ENCODE peak calls at places on chromosomes 16 and 17, in five cellular contexts. L is NB4, R is GM12878, T is endothelial cell of umbilical vein, C is A549. Z is an unnamed sample.

GRCh38 chr17:56917559-56918296 is 3.9 kb upstream of the TRIM25 start:
- DNase-seq in L (no peak), R (no peak), T (no peak), C (no peak), Z (no peak)

GRCh38 chr17:78360371-78361226 is 722 bp upstream of the SOCS3 start:
- DNase-seq in L (peak), R (no peak), T (peak), C (peak), Z (peak)

GRCh38 chr17:74639704-74640142 is 16.2 kb upstream of the CD300E start:
- DNase-seq in L (peak), R (peak), T (no peak), C (no peak), Z (no peak)

GRCh38 chr16:13441675-13442074 is 478.3 kb upstream of the ERCC4 start:
- DNase-seq in L (no peak), R (no peak), T (no peak), C (no peak), Z (no peak)

GRCh38 chr16:4455081-4455480 is 19.3 kb downstream of the NMRAL1 start:
- DNase-seq in L (no peak), R (no peak), T (no peak), C (no peak), Z (no peak)

GRCh38 chr17:83056583-83057396 is 22.6 kb upstream of the METRNL start:
- DNase-seq in L (no peak), R (no peak), T (no peak), C (no peak), Z (no peak)

GRCh38 chr17:30589431-30589830 is 112.2 kb downstream of the GOSR1 start:
- DNase-seq in L (no peak), R (no peak), T (no peak), C (no peak), Z (peak)

GRCh38 chr17:63635313-63635712 is 13.1 kb downstream of the MAP3K3 start:
- DNase-seq in L (no peak), R (no peak), T (no peak), C (no peak), Z (no peak)

GRCh38 chr16:87043273-87044030 is 273.7 kb downstream of the C16orf95 start:
- DNase-seq in L (no peak), R (no peak), T (peak), C (no peak), Z (no peak)

GRCh38 chr16:68490829-68491575 is 42.7 kb upstream of the SMPD3 start:
- DNase-seq in L (no peak), R (no peak), T (no peak), C (peak), Z (no peak)

GRCh38 chr17:62657664-62658063 is 30.2 kb downstream of the MRC2 start:
- DNase-seq in L (no peak), R (no peak), T (no peak), C (no peak), Z (no peak)

GRCh38 chr17:81179861-81180260 is 13.8 kb upstream of the AATK start:
- DNase-seq in L (no peak), R (no peak), T (no peak), C (no peak), Z (no peak)

GRCh38 chr17:49821466-49821865 is 26.4 kb downstream of the TAC4 start:
- DNase-seq in L (no peak), R (no peak), T (peak), C (no peak), Z (no peak)

GRCh38 chr17:231966-232807 is 50.7 kb upstream of the DOC2B start:
- DNase-seq in L (no peak), R (no peak), T (no peak), C (no peak), Z (no peak)

DNA sequence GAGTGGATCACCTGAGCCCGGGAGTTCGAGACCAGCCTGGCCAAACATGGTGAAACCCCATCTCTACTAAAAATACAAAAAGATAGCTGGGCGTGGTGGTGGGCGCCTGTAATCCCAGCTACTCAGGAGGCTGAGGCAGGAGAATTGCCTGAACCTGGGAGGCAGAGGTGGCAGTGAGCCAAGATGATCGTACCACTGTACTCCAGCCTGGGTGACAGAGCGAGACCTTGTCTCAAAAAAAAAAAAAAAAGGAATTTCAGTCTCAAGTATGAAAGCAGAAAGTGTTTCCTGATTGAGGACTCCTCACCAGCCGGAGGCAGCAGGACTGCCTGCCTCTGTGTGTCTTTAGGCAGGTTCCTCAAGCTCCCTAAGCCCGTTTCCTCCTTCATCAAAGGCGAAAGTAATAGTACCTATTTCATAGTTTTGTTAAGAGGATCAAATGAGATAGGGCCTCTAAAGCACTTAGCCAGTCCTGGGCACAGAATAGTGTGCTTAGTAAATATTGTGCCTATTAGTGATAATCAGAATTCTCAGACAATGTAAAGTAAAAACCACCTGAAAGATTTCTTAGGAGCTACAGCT is 9.0 kb downstream of the RAI1 start:
- DNase-seq in L (no peak), R (no peak), T (no peak), C (no peak), Z (no peak)
- TF ChIP-seq MYC in L (no peak), R (no peak), T (no peak), C (no peak), Z (no peak)

GRCh38 chr16:30472328-30472942 is at the start of gene ITGAL:
- DNase-seq in L (peak), R (peak), T (no peak), C (no peak), Z (no peak)
- TF ChIP-seq MYC in L (peak), R (no peak), T (no peak), C (no peak), Z (no peak)

GRCh38 chr17:69607162-69607834 is 192.8 kb downstream of the MAP2K6 start:
- DNase-seq in L (peak), R (peak), T (peak), C (peak), Z (peak)
- TF ChIP-seq MYC in L (no peak), R (no peak), T (no peak), C (no peak), Z (no peak)

GRCh38 chr17:8057691-8058114 is 18.8 kb downstream of the ALOX15B start:
- DNase-seq in L (peak), R (peak), T (peak), C (peak), Z (peak)
- TF ChIP-seq MYC in L (peak), R (no peak), T (peak), C (peak), Z (peak)

GRCh38 chr17:34511931-34512330 is 67.5 kb upstream of the TMEM132E start:
- DNase-seq in L (peak), R (no peak), T (no peak), C (no peak), Z (no peak)

DNA sequence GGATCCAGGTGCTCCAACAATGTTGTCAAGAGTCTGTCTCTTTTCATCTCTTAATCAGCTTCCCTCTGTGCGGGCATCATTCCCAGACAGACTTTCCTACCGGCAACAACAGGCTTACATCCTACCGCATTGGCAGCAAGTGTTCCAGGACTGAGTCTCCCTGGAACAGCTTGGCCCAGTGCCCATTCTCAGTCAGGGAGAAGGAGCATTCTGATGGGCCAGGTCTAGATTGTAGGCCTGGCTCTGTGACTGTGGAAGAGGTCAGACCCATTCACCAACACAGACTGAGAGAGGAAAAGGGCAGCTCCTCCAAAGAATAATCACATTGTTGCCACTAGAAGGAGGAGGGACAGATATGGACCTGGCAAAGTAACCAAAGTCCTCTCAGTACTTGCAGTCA is 68.1 kb upstream of the TMEM132E start:
- DNase-seq in L (no peak), R (no peak), T (no peak), C (no peak), Z (no peak)
- TF ChIP-seq MYC in L (no peak), R (no peak), T (no peak), C (no peak), Z (no peak)